ENCODE peak calls at places on chromosomes 2 and 18, in four cellular contexts. One of them, this sample, is unnamed.

GRCh38 chr18:49639643-49640361 is 77.9 kb downstream of the LIPG start:
- DNase-seq in IMR-90: no peak
- DNase-seq in PC-3: no peak
- DNase-seq in HepG2: no peak
- DNase-seq in this sample: peak; percentile 59

GRCh38 chr2:178756343-178756742 is 50.9 kb downstream of the TTN start:
- DNase-seq in IMR-90: no peak
- DNase-seq in PC-3: no peak
- DNase-seq in HepG2: no peak
- DNase-seq in this sample: peak; percentile 20

GRCh38 chr2:55710025-55710424 is 16.4 kb upstream of the PNPT1 start:
- DNase-seq in IMR-90: no peak
- DNase-seq in PC-3: no peak
- DNase-seq in HepG2: no peak
- DNase-seq in this sample: no peak

GRCh38 chr2:28606986-28607441 is 111.2 kb downstream of the PLB1 start:
- DNase-seq in IMR-90: peak; percentile 44
- DNase-seq in PC-3: no peak
- DNase-seq in HepG2: no peak
- DNase-seq in this sample: peak; percentile 74

GRCh38 chr2:20526146-20526545 is 79.3 kb downstream of the RHOB start:
- DNase-seq in IMR-90: peak; percentile 16
- DNase-seq in PC-3: no peak
- DNase-seq in HepG2: no peak
- DNase-seq in this sample: no peak

GRCh38 chr2:158024288-158024898 is 77.3 kb upstream of the UPP2 start:
- DNase-seq in IMR-90: peak; percentile 31
- DNase-seq in PC-3: peak; percentile 74
- DNase-seq in HepG2: peak; percentile 29
- DNase-seq in this sample: peak; percentile 55

GRCh38 chr2:174931724-174932123 is 73.5 kb downstream of the CHN1 start:
- DNase-seq in IMR-90: peak; percentile 90
- DNase-seq in PC-3: peak; percentile 14
- DNase-seq in HepG2: no peak
- DNase-seq in this sample: peak; percentile 52

GRCh38 chr2:75810931-75811330 is 100.2 kb upstream of the GCFC2 start:
- DNase-seq in IMR-90: no peak
- DNase-seq in PC-3: peak; percentile 71
- DNase-seq in HepG2: no peak
- DNase-seq in this sample: no peak

GRCh38 chr2:235495373-235496238 is 1.8 kb downstream of the AGAP1 start:
- DNase-seq in IMR-90: no peak
- DNase-seq in PC-3: peak; percentile 38
- DNase-seq in HepG2: no peak
- DNase-seq in this sample: no peak

GRCh38 chr2:3523551-3524041 is 4.3 kb upstream of the ADI1 start:
- DNase-seq in IMR-90: peak; percentile 49
- DNase-seq in PC-3: peak; percentile 75
- DNase-seq in HepG2: peak; percentile 65
- DNase-seq in this sample: peak; percentile 63

GRCh38 chr18:57234346-57234745 is 87.5 kb downstream of the BOD1L2 start:
- DNase-seq in IMR-90: no peak
- DNase-seq in PC-3: no peak
- DNase-seq in HepG2: no peak
- DNase-seq in this sample: no peak

GRCh38 chr2:231200805-231201474 is 2.5 kb downstream of the ARMC9 start:
- DNase-seq in IMR-90: peak; percentile 63
- DNase-seq in PC-3: peak; percentile 85
- DNase-seq in HepG2: no peak
- DNase-seq in this sample: peak; percentile 27

GRCh38 chr2:109242654-109243331 is 113.8 kb downstream of the SH3RF3 start:
- DNase-seq in IMR-90: peak; percentile 94
- DNase-seq in PC-3: peak; percentile 82
- DNase-seq in HepG2: no peak
- DNase-seq in this sample: peak; percentile 93

GRCh38 chr2:157540102-157540501 is 88.6 kb downstream of the ACVR1C start:
- DNase-seq in IMR-90: no peak
- DNase-seq in PC-3: no peak
- DNase-seq in HepG2: no peak
- DNase-seq in this sample: no peak

GRCh38 chr2:45288532-45288931 is 279.3 kb upstream of the SIX2 start:
- DNase-seq in IMR-90: peak; percentile 42
- DNase-seq in PC-3: peak; percentile 56
- DNase-seq in HepG2: no peak
- DNase-seq in this sample: peak; percentile 53

GRCh38 chr2:84969511-84970265 is 1.3 kb upstream of the KCMF1 start:
- DNase-seq in IMR-90: peak; percentile 31
- DNase-seq in PC-3: peak; percentile 26
- DNase-seq in HepG2: no peak
- DNase-seq in this sample: peak; percentile 43

GRCh38 chr2:78718483-78718882 is 307.0 kb upstream of the REG3G start:
- DNase-seq in IMR-90: no peak
- DNase-seq in PC-3: no peak
- DNase-seq in HepG2: no peak
- DNase-seq in this sample: no peak

GRCh38 chr2:238167761-238168160 is 9.0 kb downstream of the ERFE start:
- DNase-seq in IMR-90: peak; percentile 43
- DNase-seq in PC-3: no peak
- DNase-seq in HepG2: no peak
- DNase-seq in this sample: peak; percentile 30

GRCh38 chr18:58058720-58059119 is 14.7 kb downstream of the NEDD4L start:
- DNase-seq in IMR-90: peak; percentile 42
- DNase-seq in PC-3: peak; percentile 67
- DNase-seq in HepG2: peak; percentile 18
- DNase-seq in this sample: peak; percentile 60

GRCh38 chr18:13501896-13502295 is 224.5 kb downstream of the FAM210A start:
- DNase-seq in IMR-90: no peak
- DNase-seq in PC-3: no peak
- DNase-seq in HepG2: no peak
- DNase-seq in this sample: no peak

GRCh38 chr2:171522804-171523338 is 597 bp downstream of the CYBRD1 start:
- DNase-seq in IMR-90: no peak
- DNase-seq in PC-3: no peak
- DNase-seq in HepG2: no peak
- DNase-seq in this sample: no peak

GRCh38 chr18:79070486-79070885 is 1.3 kb downstream of the ATP9B start:
- DNase-seq in IMR-90: no peak
- DNase-seq in PC-3: peak; percentile 9
- DNase-seq in HepG2: no peak
- DNase-seq in this sample: peak; percentile 9

GRCh38 chr18:79071037-79071960 is 2.1 kb downstream of the ATP9B start:
- DNase-seq in IMR-90: no peak
- DNase-seq in PC-3: no peak
- DNase-seq in HepG2: no peak
- DNase-seq in this sample: no peak

GRCh38 chr18:79068946-79069791 is at the start of gene ATP9B:
- DNase-seq in IMR-90: peak; percentile 97
- DNase-seq in PC-3: peak; percentile 92
- DNase-seq in HepG2: peak; percentile 80
- DNase-seq in this sample: peak; percentile 96

GRCh38 chr18:79068299-79068945 is 772 bp upstream of the ATP9B start:
- DNase-seq in IMR-90: no peak
- DNase-seq in PC-3: no peak
- DNase-seq in HepG2: no peak
- DNase-seq in this sample: peak; percentile 16

GRCh38 chr18:79069792-79070151 is 578 bp downstream of the ATP9B start:
- DNase-seq in IMR-90: no peak
- DNase-seq in PC-3: no peak
- DNase-seq in HepG2: no peak
- DNase-seq in this sample: no peak
- H2AFZ ChIP-seq in IMR-90: peak overlapping the region; percentile 93
- H2AFZ ChIP-seq in PC-3: peak overlapping the region; percentile 84
- H2AFZ ChIP-seq in HepG2: no peak overlapping the region
- H2AFZ ChIP-seq in this sample: peak overlapping the region; percentile 68

GRCh38 chr2:220779918-220780317 is 792.2 kb downstream of the EPHA4 start:
- DNase-seq in IMR-90: peak; percentile 92
- DNase-seq in PC-3: peak; percentile 87
- DNase-seq in HepG2: no peak
- DNase-seq in this sample: peak; percentile 92

GRCh38 chr2:220781622-220782241 is 790.4 kb downstream of the EPHA4 start:
- DNase-seq in IMR-90: peak; percentile 83
- DNase-seq in PC-3: no peak
- DNase-seq in HepG2: no peak
- DNase-seq in this sample: peak; percentile 42

DNA sequence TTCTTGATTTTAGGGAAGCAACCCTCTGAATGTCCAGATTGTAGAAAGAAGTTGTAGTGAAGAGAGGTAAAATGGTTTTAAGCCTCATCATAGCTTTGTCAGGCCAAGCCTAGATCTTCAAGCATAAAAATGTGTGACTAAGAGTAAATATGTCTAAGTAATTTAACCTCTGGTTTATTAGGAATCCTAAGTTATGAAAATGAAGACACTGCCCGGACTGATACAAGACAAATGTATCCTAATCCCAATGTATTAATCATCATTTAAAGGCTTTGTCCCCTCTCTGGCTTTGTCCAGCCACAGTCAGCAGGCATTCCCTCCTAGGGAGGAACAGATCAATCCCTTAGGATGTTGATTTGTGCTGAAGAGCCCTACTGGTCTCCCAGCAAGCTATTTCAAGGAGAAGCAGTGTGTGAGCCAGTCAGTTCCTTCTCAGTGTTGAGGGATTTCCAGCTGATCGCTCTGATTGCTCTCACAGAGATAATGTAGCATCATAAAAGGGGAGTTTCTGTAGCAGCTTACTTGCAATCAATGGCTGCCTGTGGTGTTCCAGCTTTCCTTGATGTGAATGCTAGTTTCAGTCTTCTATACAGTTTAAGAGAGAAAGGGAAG is 796.1 kb downstream of the EPHA4 start:
- DNase-seq in IMR-90: peak; percentile 20
- DNase-seq in PC-3: peak; percentile 62
- DNase-seq in HepG2: no peak
- DNase-seq in this sample: peak; percentile 58
- H2AFZ ChIP-seq in IMR-90: no peak overlapping the region
- H2AFZ ChIP-seq in PC-3: no peak overlapping the region
- H2AFZ ChIP-seq in HepG2: no peak overlapping the region
- H2AFZ ChIP-seq in this sample: no peak overlapping the region

GRCh38 chr2:186569906-186570305 is 19.9 kb upstream of the ITGAV start:
- DNase-seq in IMR-90: no peak
- DNase-seq in PC-3: no peak
- DNase-seq in HepG2: peak; percentile 24
- DNase-seq in this sample: no peak
- H2AFZ ChIP-seq in IMR-90: no peak overlapping the region
- H2AFZ ChIP-seq in PC-3: no peak overlapping the region
- H2AFZ ChIP-seq in HepG2: peak overlapping the region; percentile 66
- H2AFZ ChIP-seq in this sample: no peak overlapping the region

GRCh38 chr2:24399434-24400206 is 39.3 kb upstream of the ITSN2 start:
- DNase-seq in IMR-90: no peak
- DNase-seq in PC-3: no peak
- DNase-seq in HepG2: peak; percentile 45
- DNase-seq in this sample: no peak

GRCh38 chr2:24403168-24403850 is 43.0 kb upstream of the ITSN2 start:
- DNase-seq in IMR-90: no peak
- DNase-seq in PC-3: no peak
- DNase-seq in HepG2: no peak
- DNase-seq in this sample: no peak

GRCh38 chr2:24404582-24404981 is 44.2 kb upstream of the ITSN2 start:
- DNase-seq in IMR-90: peak; percentile 51
- DNase-seq in PC-3: peak; percentile 47
- DNase-seq in HepG2: no peak
- DNase-seq in this sample: peak; percentile 76

GRCh38 chr2:24402242-24403092 is 42.1 kb upstream of the ITSN2 start:
- DNase-seq in IMR-90: no peak
- DNase-seq in PC-3: no peak
- DNase-seq in HepG2: no peak
- DNase-seq in this sample: no peak

GRCh38 chr2:24400207-24400907 is 40.0 kb upstream of the ITSN2 start:
- DNase-seq in IMR-90: no peak
- DNase-seq in PC-3: no peak
- DNase-seq in HepG2: no peak
- DNase-seq in this sample: no peak
- H2AFZ ChIP-seq in IMR-90: no peak overlapping the region
- H2AFZ ChIP-seq in PC-3: no peak overlapping the region
- H2AFZ ChIP-seq in HepG2: peak overlapping the region; percentile 85
- H2AFZ ChIP-seq in this sample: no peak overlapping the region

GRCh38 chr2:212618636-212619035 is 80.0 kb upstream of the ERBB4 start:
- DNase-seq in IMR-90: peak; percentile 42
- DNase-seq in PC-3: peak; percentile 93
- DNase-seq in HepG2: no peak
- DNase-seq in this sample: peak; percentile 28

GRCh38 chr2:212619954-212620353 is 81.4 kb upstream of the ERBB4 start:
- DNase-seq in IMR-90: peak; percentile 19
- DNase-seq in PC-3: peak; percentile 98
- DNase-seq in HepG2: no peak
- DNase-seq in this sample: peak; percentile 51
- H2AFZ ChIP-seq in IMR-90: no peak overlapping the region
- H2AFZ ChIP-seq in PC-3: no peak overlapping the region
- H2AFZ ChIP-seq in HepG2: no peak overlapping the region
- H2AFZ ChIP-seq in this sample: no peak overlapping the region

GRCh38 chr18:6103758-6104157 is 208.4 kb upstream of the TMEM200C start:
- DNase-seq in IMR-90: no peak
- DNase-seq in PC-3: no peak
- DNase-seq in HepG2: no peak
- DNase-seq in this sample: no peak
- H2AFZ ChIP-seq in IMR-90: peak overlapping the region; percentile 46
- H2AFZ ChIP-seq in PC-3: no peak overlapping the region
- H2AFZ ChIP-seq in HepG2: no peak overlapping the region
- H2AFZ ChIP-seq in this sample: no peak overlapping the region

DNA sequence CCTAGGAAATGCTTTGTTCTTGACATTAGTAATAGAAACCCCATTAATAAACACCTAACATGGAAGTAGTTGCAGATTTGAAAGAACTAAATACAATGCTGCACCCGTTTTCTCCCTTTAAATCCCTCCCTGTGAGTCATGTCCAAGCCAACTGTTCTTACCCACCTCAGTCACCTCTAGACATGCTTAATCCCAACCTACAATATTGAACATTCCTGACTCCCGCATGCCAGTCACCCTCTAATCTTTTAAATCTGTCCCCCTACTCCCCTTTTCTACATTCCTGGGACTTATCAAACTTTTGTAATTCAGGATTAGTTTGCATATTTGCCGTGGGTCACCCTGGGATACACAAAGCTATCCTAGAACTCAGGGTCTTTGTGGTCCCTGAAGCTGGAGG is 374.6 kb downstream of the IRS1 start:
- DNase-seq in IMR-90: no peak
- DNase-seq in PC-3: peak; percentile 77
- DNase-seq in HepG2: peak; percentile 45
- DNase-seq in this sample: no peak
- H2AFZ ChIP-seq in IMR-90: no peak overlapping the region
- H2AFZ ChIP-seq in PC-3: no peak overlapping the region
- H2AFZ ChIP-seq in HepG2: no peak overlapping the region
- H2AFZ ChIP-seq in this sample: no peak overlapping the region

This sample was measured in fibroblast of lung.